ENCODE peak calls at places on chromosomes 5 and 9, in eight cellular contexts. One of them, this sample, is unnamed.

GRCh38 chr5:149618581-149619248 is 37.4 kb downstream of the ARHGEF37 start:
- DNase-seq in AG04449: no peak
- DNase-seq in endodermal cell: peak
- DNase-seq in astrocyte of the spinal cord: peak
- DNase-seq in AG04450: peak
- DNase-seq in heart left ventricle: no peak
- DNase-seq in body of pancreas: peak
- DNase-seq in fibroblast of lung: peak
- DNase-seq in this sample: no peak

GRCh38 chr9:126407125-126407870 is 80.7 kb downstream of the MVB12B start:
- DNase-seq in AG04449: no peak
- DNase-seq in endodermal cell: no peak
- DNase-seq in astrocyte of the spinal cord: peak
- DNase-seq in AG04450: no peak
- DNase-seq in heart left ventricle: no peak
- DNase-seq in body of pancreas: no peak
- DNase-seq in fibroblast of lung: peak
- DNase-seq in this sample: no peak

GRCh38 chr9:129888085-129888808 is 53.0 kb downstream of the USP20 start:
- DNase-seq in AG04449: no peak
- DNase-seq in endodermal cell: peak
- DNase-seq in astrocyte of the spinal cord: no peak
- DNase-seq in AG04450: no peak
- DNase-seq in heart left ventricle: peak
- DNase-seq in body of pancreas: peak
- DNase-seq in fibroblast of lung: no peak
- DNase-seq in this sample: no peak

GRCh38 chr5:127697894-127698600 is 5.1 kb upstream of the CCDC192 start:
- DNase-seq in AG04449: no peak
- DNase-seq in endodermal cell: no peak
- DNase-seq in astrocyte of the spinal cord: peak
- DNase-seq in AG04450: no peak
- DNase-seq in heart left ventricle: no peak
- DNase-seq in body of pancreas: peak
- DNase-seq in fibroblast of lung: peak
- DNase-seq in this sample: peak

GRCh38 chr9:99366601-99367000 is 144.5 kb downstream of the SEC61B start:
- DNase-seq in AG04449: no peak
- DNase-seq in endodermal cell: no peak
- DNase-seq in astrocyte of the spinal cord: no peak
- DNase-seq in AG04450: no peak
- DNase-seq in heart left ventricle: no peak
- DNase-seq in body of pancreas: no peak
- DNase-seq in fibroblast of lung: no peak
- DNase-seq in this sample: no peak

GRCh38 chr5:97157689-97158088 is 15.3 kb upstream of the LIX1 start:
- DNase-seq in AG04449: no peak
- DNase-seq in endodermal cell: no peak
- DNase-seq in astrocyte of the spinal cord: no peak
- DNase-seq in AG04450: no peak
- DNase-seq in heart left ventricle: no peak
- DNase-seq in body of pancreas: no peak
- DNase-seq in fibroblast of lung: no peak
- DNase-seq in this sample: no peak

GRCh38 chr5:180289433-180289832 is 2.5 kb downstream of the MAPK9 start:
- DNase-seq in AG04449: no peak
- DNase-seq in endodermal cell: no peak
- DNase-seq in astrocyte of the spinal cord: no peak
- DNase-seq in AG04450: no peak
- DNase-seq in heart left ventricle: no peak
- DNase-seq in body of pancreas: peak
- DNase-seq in fibroblast of lung: no peak
- DNase-seq in this sample: no peak

GRCh38 chr5:135606431-135606830 is 27.6 kb upstream of the CXCL14 start:
- DNase-seq in AG04449: no peak
- DNase-seq in endodermal cell: peak
- DNase-seq in astrocyte of the spinal cord: no peak
- DNase-seq in AG04450: no peak
- DNase-seq in heart left ventricle: no peak
- DNase-seq in body of pancreas: no peak
- DNase-seq in fibroblast of lung: no peak
- DNase-seq in this sample: no peak

GRCh38 chr9:121822093-121823085 is 171.0 kb downstream of the DAB2IP start:
- DNase-seq in AG04449: no peak
- DNase-seq in endodermal cell: peak
- DNase-seq in astrocyte of the spinal cord: no peak
- DNase-seq in AG04450: no peak
- DNase-seq in heart left ventricle: no peak
- DNase-seq in body of pancreas: no peak
- DNase-seq in fibroblast of lung: no peak
- DNase-seq in this sample: no peak

GRCh38 chr5:125972706-125973105 is 450.5 kb upstream of the GRAMD2B start:
- DNase-seq in AG04449: no peak
- DNase-seq in endodermal cell: no peak
- DNase-seq in astrocyte of the spinal cord: no peak
- DNase-seq in AG04450: no peak
- DNase-seq in heart left ventricle: no peak
- DNase-seq in body of pancreas: no peak
- DNase-seq in fibroblast of lung: peak
- DNase-seq in this sample: no peak

GRCh38 chr5:96870094-96871021 is 5.9 kb upstream of the ERAP2 start:
- DNase-seq in AG04449: no peak
- DNase-seq in endodermal cell: no peak
- DNase-seq in astrocyte of the spinal cord: no peak
- DNase-seq in AG04450: no peak
- DNase-seq in heart left ventricle: no peak
- DNase-seq in body of pancreas: no peak
- DNase-seq in fibroblast of lung: peak
- DNase-seq in this sample: no peak

GRCh38 chr5:138466900-138467710 is 1.8 kb downstream of the EGR1 start:
- DNase-seq in AG04449: no peak
- DNase-seq in endodermal cell: no peak
- DNase-seq in astrocyte of the spinal cord: peak
- DNase-seq in AG04450: peak
- DNase-seq in heart left ventricle: no peak
- DNase-seq in body of pancreas: peak
- DNase-seq in fibroblast of lung: peak
- DNase-seq in this sample: no peak

GRCh38 chr5:93246093-93246855 is 334.7 kb downstream of the NR2F1-AS1 start:
- DNase-seq in AG04449: no peak
- DNase-seq in endodermal cell: peak
- DNase-seq in astrocyte of the spinal cord: peak
- DNase-seq in AG04450: peak
- DNase-seq in heart left ventricle: peak
- DNase-seq in body of pancreas: peak
- DNase-seq in fibroblast of lung: peak
- DNase-seq in this sample: no peak

GRCh38 chr5:73796164-73797141 is 170.5 kb downstream of the ARHGEF28 start:
- DNase-seq in AG04449: peak
- DNase-seq in endodermal cell: peak
- DNase-seq in astrocyte of the spinal cord: peak
- DNase-seq in AG04450: peak
- DNase-seq in heart left ventricle: peak
- DNase-seq in body of pancreas: peak
- DNase-seq in fibroblast of lung: peak
- DNase-seq in this sample: peak

GRCh38 chr9:134575103-134575816 is 66.3 kb upstream of the COL5A1 start:
- DNase-seq in AG04449: no peak
- DNase-seq in endodermal cell: peak
- DNase-seq in astrocyte of the spinal cord: no peak
- DNase-seq in AG04450: no peak
- DNase-seq in heart left ventricle: no peak
- DNase-seq in body of pancreas: no peak
- DNase-seq in fibroblast of lung: no peak
- DNase-seq in this sample: no peak

GRCh38 chr5:138724470-138725146 is 28.6 kb upstream of the CTNNA1 start:
- DNase-seq in AG04449: no peak
- DNase-seq in endodermal cell: no peak
- DNase-seq in astrocyte of the spinal cord: no peak
- DNase-seq in AG04450: no peak
- DNase-seq in heart left ventricle: peak
- DNase-seq in body of pancreas: peak
- DNase-seq in fibroblast of lung: no peak
- DNase-seq in this sample: no peak

GRCh38 chr5:10537614-10538013 is 26.3 kb upstream of the ANKRD33B start:
- DNase-seq in AG04449: no peak
- DNase-seq in endodermal cell: no peak
- DNase-seq in astrocyte of the spinal cord: no peak
- DNase-seq in AG04450: no peak
- DNase-seq in heart left ventricle: no peak
- DNase-seq in body of pancreas: no peak
- DNase-seq in fibroblast of lung: no peak
- DNase-seq in this sample: no peak

GRCh38 chr5:99438619-99439018 is 509.8 kb upstream of the CHD1 start:
- DNase-seq in AG04449: no peak
- DNase-seq in endodermal cell: no peak
- DNase-seq in astrocyte of the spinal cord: no peak
- DNase-seq in AG04450: no peak
- DNase-seq in heart left ventricle: no peak
- DNase-seq in body of pancreas: no peak
- DNase-seq in fibroblast of lung: no peak
- DNase-seq in this sample: no peak

GRCh38 chr5:9479361-9479760 is 66.5 kb downstream of the SEMA5A start:
- DNase-seq in AG04449: peak
- DNase-seq in endodermal cell: no peak
- DNase-seq in astrocyte of the spinal cord: peak
- DNase-seq in AG04450: no peak
- DNase-seq in heart left ventricle: no peak
- DNase-seq in body of pancreas: no peak
- DNase-seq in fibroblast of lung: peak
- DNase-seq in this sample: no peak

GRCh38 chr9:81874926-81875325 is 53.3 kb upstream of the SPATA31D4 start:
- DNase-seq in AG04449: peak
- DNase-seq in endodermal cell: no peak
- DNase-seq in astrocyte of the spinal cord: peak
- DNase-seq in AG04450: peak
- DNase-seq in heart left ventricle: no peak
- DNase-seq in body of pancreas: no peak
- DNase-seq in fibroblast of lung: peak
- DNase-seq in this sample: peak

GRCh38 chr5:66520854-66521253 is 75.3 kb upstream of the MAST4 start:
- DNase-seq in AG04449: no peak
- DNase-seq in endodermal cell: no peak
- DNase-seq in astrocyte of the spinal cord: no peak
- DNase-seq in AG04450: no peak
- DNase-seq in heart left ventricle: no peak
- DNase-seq in body of pancreas: no peak
- DNase-seq in fibroblast of lung: no peak
- DNase-seq in this sample: no peak

GRCh38 chr5:29697786-29698414 is 1495.6 kb upstream of the CDH6 start:
- DNase-seq in AG04449: no peak
- DNase-seq in endodermal cell: peak
- DNase-seq in astrocyte of the spinal cord: no peak
- DNase-seq in AG04450: no peak
- DNase-seq in heart left ventricle: no peak
- DNase-seq in body of pancreas: no peak
- DNase-seq in fibroblast of lung: no peak
- DNase-seq in this sample: no peak

GRCh38 chr9:76302947-76303550 is 91.2 kb downstream of the RFK start:
- DNase-seq in AG04449: peak
- DNase-seq in endodermal cell: no peak
- DNase-seq in astrocyte of the spinal cord: peak
- DNase-seq in AG04450: peak
- DNase-seq in heart left ventricle: no peak
- DNase-seq in body of pancreas: peak
- DNase-seq in fibroblast of lung: peak
- DNase-seq in this sample: no peak

GRCh38 chr5:55712023-55712859 is at the start of gene SLC38A9:
- DNase-seq in AG04449: peak
- DNase-seq in endodermal cell: peak
- DNase-seq in astrocyte of the spinal cord: peak
- DNase-seq in AG04450: peak
- DNase-seq in heart left ventricle: peak
- DNase-seq in body of pancreas: peak
- DNase-seq in fibroblast of lung: peak
- DNase-seq in this sample: no peak
- TF ChIP-seq CTCF in AG04449: no peak
- TF ChIP-seq CTCF in endodermal cell: no peak
- TF ChIP-seq CTCF in astrocyte of the spinal cord: no peak
- TF ChIP-seq CTCF in AG04450: no peak
- TF ChIP-seq CTCF in heart left ventricle: no peak
- TF ChIP-seq CTCF in body of pancreas: no peak
- TF ChIP-seq CTCF in fibroblast of lung: no peak
- TF ChIP-seq CTCF in this sample: no peak

DNA sequence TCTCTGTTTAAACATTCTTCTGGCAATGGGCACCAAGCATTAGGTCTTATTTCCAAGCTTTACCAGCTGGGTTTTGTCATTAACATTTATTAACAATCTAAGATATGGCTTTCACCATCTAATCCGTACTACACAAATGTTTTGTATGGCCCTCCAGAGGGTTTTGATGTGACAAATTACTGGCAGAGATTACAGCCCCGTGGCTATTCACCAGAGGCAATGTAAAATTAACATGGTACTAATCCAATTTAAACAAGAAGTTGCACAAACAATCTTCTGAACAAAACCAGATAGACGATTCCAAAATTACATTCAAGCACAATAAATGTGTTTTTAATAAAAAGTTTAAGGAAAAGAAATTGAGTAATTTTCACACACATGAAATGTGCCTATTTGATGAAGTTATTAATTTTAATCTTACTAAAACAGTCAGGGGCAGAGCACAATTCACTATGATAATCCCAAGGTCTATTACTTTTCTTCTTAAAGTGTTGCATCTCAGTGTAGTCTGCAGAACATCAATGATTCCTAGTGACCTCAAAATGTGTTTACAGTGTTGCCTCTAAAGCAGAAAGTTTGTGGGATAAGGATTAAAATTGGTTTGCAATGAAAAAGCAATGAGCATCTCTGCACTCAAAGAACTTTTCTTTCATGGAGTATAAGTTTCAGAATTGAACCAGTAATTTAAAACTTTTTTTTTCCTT is 63.2 kb downstream of the CEP120 start:
- DNase-seq in AG04449: no peak
- DNase-seq in endodermal cell: no peak
- DNase-seq in astrocyte of the spinal cord: no peak
- DNase-seq in AG04450: no peak
- DNase-seq in heart left ventricle: peak
- DNase-seq in body of pancreas: no peak
- DNase-seq in fibroblast of lung: no peak
- DNase-seq in this sample: no peak
- H3K4me3 ChIP-seq in AG04449: no peak
- H3K4me3 ChIP-seq in endodermal cell: no peak
- H3K4me3 ChIP-seq in astrocyte of the spinal cord: no peak
- H3K4me3 ChIP-seq in AG04450: no peak
- H3K4me3 ChIP-seq in heart left ventricle: no peak
- H3K4me3 ChIP-seq in body of pancreas: no peak
- H3K4me3 ChIP-seq in fibroblast of lung: no peak
- H3K4me3 ChIP-seq in this sample: no peak

GRCh38 chr5:43000198-43000840 is 39.8 kb downstream of the ANXA2R start:
- DNase-seq in AG04449: no peak
- DNase-seq in endodermal cell: peak
- DNase-seq in astrocyte of the spinal cord: peak
- DNase-seq in AG04450: no peak
- DNase-seq in heart left ventricle: no peak
- DNase-seq in body of pancreas: no peak
- DNase-seq in fibroblast of lung: peak
- DNase-seq in this sample: no peak
- TF ChIP-seq CTCF in AG04449: no peak
- TF ChIP-seq CTCF in endodermal cell: no peak
- TF ChIP-seq CTCF in astrocyte of the spinal cord: no peak
- TF ChIP-seq CTCF in AG04450: no peak
- TF ChIP-seq CTCF in heart left ventricle: no peak
- TF ChIP-seq CTCF in body of pancreas: no peak
- TF ChIP-seq CTCF in fibroblast of lung: no peak
- TF ChIP-seq CTCF in this sample: no peak

GRCh38 chr9:112003538-112003937 is 106.9 kb downstream of the UGCG start:
- DNase-seq in AG04449: no peak
- DNase-seq in endodermal cell: no peak
- DNase-seq in astrocyte of the spinal cord: no peak
- DNase-seq in AG04450: no peak
- DNase-seq in heart left ventricle: no peak
- DNase-seq in body of pancreas: no peak
- DNase-seq in fibroblast of lung: no peak
- DNase-seq in this sample: no peak
- H3K4me3 ChIP-seq in AG04449: no peak
- H3K4me3 ChIP-seq in endodermal cell: no peak
- H3K4me3 ChIP-seq in astrocyte of the spinal cord: no peak
- H3K4me3 ChIP-seq in AG04450: no peak
- H3K4me3 ChIP-seq in heart left ventricle: no peak
- H3K4me3 ChIP-seq in body of pancreas: no peak
- H3K4me3 ChIP-seq in fibroblast of lung: no peak
- H3K4me3 ChIP-seq in this sample: no peak

This sample was measured in epithelial cell of proximal tubule.